ENCODE peak calls at places on chromosomes 6 and 20, in eight cellular contexts. C is GM23248, D is GM23338, F is astrocyte, G is fibroblast of lung, Z is MM.1S, N is A673, L is neural progenitor cell. I is an unnamed sample.

GRCh38 chr20:49906615-49907154 is 8.6 kb downstream of the SPATA2 start:
- DNase-seq in N (no peak), G (no peak), C (no peak), F (no peak), Z (no peak), D (no peak), L (no peak), I (no peak)

GRCh38 chr20:52033313-52033712 is 158.3 kb downstream of the ZFP64 start:
- DNase-seq in D (peak; percentile 66), C (no peak), Z (no peak), G (peak; percentile 12), F (no peak), L (no peak), N (peak; percentile 60), I (no peak)

GRCh38 chr20:49677777-49678758 is 35.6 kb downstream of the B4GALT5 start:
- DNase-seq in Z (no peak), F (no peak), N (no peak), G (no peak), D (no peak), C (no peak), L (no peak), I (no peak)

GRCh38 chr6:1127129-1127528 is 184.8 kb upstream of the FOXQ1 start:
- DNase-seq in G (no peak), C (no peak), D (no peak), N (no peak), F (no peak), Z (no peak), L (no peak), I (no peak)

GRCh38 chr6:144150673-144151009 is 324 bp downstream of the STX11 start:
- DNase-seq in N (peak; percentile 48), Z (peak; percentile 24), F (no peak), L (peak; percentile 68), G (peak; percentile 34), D (peak; percentile 83), C (peak; percentile 56), I (no peak)

GRCh38 chr20:38211200-38212097 is 46.4 kb upstream of the TGM2 start:
- DNase-seq in D (no peak), N (no peak), F (no peak), G (no peak), Z (no peak), C (peak; percentile 32), L (no peak), I (no peak)

GRCh38 chr6:11179088-11179977 is 53.1 kb downstream of the NEDD9 start:
- DNase-seq in G (no peak), F (no peak), L (peak; percentile 42), N (no peak), Z (no peak), D (peak; percentile 44), C (no peak), I (no peak)

GRCh38 chr20:22775671-22776139 is 191.3 kb upstream of the FOXA2 start:
- DNase-seq in C (peak; percentile 36), D (no peak), G (peak; percentile 53), L (no peak), Z (no peak), F (peak; percentile 40), N (no peak), I (no peak)

GRCh38 chr6:150072201-150072600 is 3.3 kb upstream of the ULBP3 start:
- DNase-seq in F (peak; percentile 32), D (peak; percentile 63), G (peak; percentile 54), C (peak; percentile 89), N (no peak), L (no peak), Z (peak; percentile 12), I (no peak)

GRCh38 chr6:27188206-27188884 is 59.2 kb upstream of the PRSS16 start:
- DNase-seq in G (peak; percentile 85), L (peak; percentile 94), N (peak; percentile 64), F (peak; percentile 79), C (peak; percentile 91), D (peak; percentile 89), Z (peak; percentile 21), I (no peak)

GRCh38 chr6:658244-658643 is 1.3 kb upstream of the HUS1B start:
- DNase-seq in D (no peak), C (peak; percentile 35), F (peak; percentile 94), N (no peak), L (no peak), G (peak; percentile 94), Z (no peak), I (no peak)

GRCh38 chr6:154954352-154954751 is 40.8 kb upstream of the TIAM2 start:
- DNase-seq in N (no peak), L (no peak), C (no peak), F (peak; percentile 57), D (no peak), Z (no peak), G (peak; percentile 60), I (no peak)

GRCh38 chr20:56429496-56429895 is 17.4 kb downstream of the CASS4 start:
- DNase-seq in C (peak; percentile 84), D (no peak), N (no peak), G (peak; percentile 94), F (peak; percentile 93), Z (no peak), L (no peak), I (no peak)

GRCh38 chr20:5197847-5198650 is 71.2 kb downstream of the CDS2 start:
- DNase-seq in D (no peak), C (no peak), G (no peak), L (no peak), N (no peak), Z (no peak), F (no peak), I (no peak)

GRCh38 chr6:170423030-170423429 is 116.5 kb downstream of the FAM120B start:
- DNase-seq in L (peak; percentile 58), D (peak; percentile 89), Z (no peak), N (no peak), C (no peak), F (no peak), G (no peak), I (no peak)

GRCh38 chr6:99993533-99994251 is at the start of gene MCHR2:
- DNase-seq in C (peak; percentile 39), N (no peak), L (peak; percentile 53), D (peak; percentile 71), F (no peak), Z (no peak), G (no peak), I (no peak)
- H3K4me3 ChIP-seq in C (peak within 1 kb of the TSS; percentile 67), N (peak within 1 kb of the TSS; percentile 25), L (peak within 1 kb of the TSS; percentile 67), D (peak within 1 kb of the TSS; percentile 79), F (peak within 1 kb of the TSS; percentile 14), Z (no peak within 1 kb of the TSS), G (no peak within 1 kb of the TSS), I (no peak within 1 kb of the TSS)

DNA sequence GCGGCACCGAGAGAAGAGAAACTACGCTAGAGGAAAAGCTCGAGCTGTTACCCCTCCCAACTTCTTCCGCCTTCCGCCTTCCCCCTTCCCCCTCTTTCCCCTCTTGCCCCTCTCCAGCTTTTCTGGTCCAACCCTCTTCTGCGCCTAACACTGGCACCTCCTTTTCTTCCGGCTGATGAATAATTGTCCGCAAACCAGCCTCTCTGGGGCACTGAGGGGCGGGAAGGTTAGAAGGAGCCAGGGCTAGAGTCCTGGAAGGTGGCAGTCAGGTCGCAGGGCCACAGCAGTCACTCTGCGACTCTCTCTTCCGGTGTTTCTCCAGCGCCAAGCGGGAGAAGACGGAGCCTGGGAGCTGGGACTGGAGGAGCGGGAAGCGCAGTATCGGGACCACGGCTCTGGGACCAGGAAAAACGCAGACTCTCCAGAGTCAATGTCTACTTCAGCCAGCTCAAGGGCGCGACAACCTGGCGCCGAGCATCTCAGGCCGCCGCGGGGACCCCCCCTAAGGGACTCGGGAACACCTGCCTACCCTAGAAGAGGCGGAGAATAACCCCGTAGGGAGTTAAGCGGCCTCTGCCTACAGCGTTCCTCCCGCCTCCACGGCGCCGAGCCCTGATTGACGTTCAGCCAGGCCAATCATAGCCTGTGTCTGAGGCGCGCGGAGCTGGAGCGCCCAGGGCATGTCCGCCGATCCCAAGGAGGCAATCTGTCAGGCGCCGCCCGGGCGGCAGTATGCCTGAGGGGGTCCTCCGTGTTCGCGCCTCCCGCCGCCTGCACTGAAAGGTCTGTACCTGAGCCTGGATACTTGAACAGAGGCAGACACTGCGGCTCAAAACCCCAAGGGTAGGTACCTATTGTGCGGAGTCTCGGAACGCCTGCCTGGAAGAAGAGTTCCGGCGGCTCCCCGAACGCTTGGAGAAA is 40.4 kb downstream of the PSMB9 start:
- DNase-seq in Z (peak; percentile 92), N (peak; percentile 96), L (peak; percentile 94), D (peak; percentile 95), C (peak; percentile 91), G (peak; percentile 89), F (peak; percentile 82), I (peak; percentile 83)
- TF ChIP-seq EZH2 in Z (no peak), N (no peak), L (peak; percentile 64), D (no peak), C (no peak), G (no peak), F (no peak), I (no peak)

DNA sequence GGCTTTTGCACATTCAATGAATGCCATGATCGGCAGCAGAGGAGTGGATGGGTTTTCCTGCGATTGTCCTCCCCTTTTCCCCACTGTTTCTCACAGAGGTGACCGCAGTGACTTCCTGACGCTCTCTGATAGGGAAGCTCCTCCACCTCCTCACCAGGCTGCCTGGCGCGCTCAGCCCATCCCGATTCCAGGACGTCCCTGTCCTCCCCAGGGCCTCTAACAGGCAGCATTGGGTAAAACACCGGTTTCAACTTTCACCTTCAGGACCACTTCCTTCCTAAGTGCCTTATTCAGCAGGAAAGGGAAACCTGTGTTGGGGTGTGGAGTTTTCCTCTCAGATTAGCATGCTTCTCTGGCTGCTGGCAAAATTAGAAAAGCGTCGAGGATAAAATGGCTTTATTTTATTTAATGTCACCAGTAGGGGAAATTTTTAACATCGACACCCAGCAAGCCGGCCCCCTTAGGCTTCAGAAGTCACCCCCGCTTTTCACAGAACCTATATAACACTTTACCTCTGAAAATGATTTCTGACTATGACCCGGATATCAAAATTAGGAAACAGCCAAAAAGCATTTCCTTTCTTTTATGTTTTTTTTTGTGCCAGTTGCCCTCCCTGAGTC is 570.4 kb upstream of the GJE1 start:
- DNase-seq in F (no peak), G (peak; percentile 21), D (peak; percentile 70), Z (no peak), L (peak; percentile 56), N (no peak), C (peak; percentile 42), I (no peak)
- H3K4me3 ChIP-seq in F (no peak overlapping the region), G (no peak overlapping the region), D (no peak overlapping the region), Z (peak overlapping the region; percentile 24), L (no peak overlapping the region), N (peak overlapping the region; percentile 6), C (peak overlapping the region; percentile 52), I (peak overlapping the region; percentile 48)

DNA sequence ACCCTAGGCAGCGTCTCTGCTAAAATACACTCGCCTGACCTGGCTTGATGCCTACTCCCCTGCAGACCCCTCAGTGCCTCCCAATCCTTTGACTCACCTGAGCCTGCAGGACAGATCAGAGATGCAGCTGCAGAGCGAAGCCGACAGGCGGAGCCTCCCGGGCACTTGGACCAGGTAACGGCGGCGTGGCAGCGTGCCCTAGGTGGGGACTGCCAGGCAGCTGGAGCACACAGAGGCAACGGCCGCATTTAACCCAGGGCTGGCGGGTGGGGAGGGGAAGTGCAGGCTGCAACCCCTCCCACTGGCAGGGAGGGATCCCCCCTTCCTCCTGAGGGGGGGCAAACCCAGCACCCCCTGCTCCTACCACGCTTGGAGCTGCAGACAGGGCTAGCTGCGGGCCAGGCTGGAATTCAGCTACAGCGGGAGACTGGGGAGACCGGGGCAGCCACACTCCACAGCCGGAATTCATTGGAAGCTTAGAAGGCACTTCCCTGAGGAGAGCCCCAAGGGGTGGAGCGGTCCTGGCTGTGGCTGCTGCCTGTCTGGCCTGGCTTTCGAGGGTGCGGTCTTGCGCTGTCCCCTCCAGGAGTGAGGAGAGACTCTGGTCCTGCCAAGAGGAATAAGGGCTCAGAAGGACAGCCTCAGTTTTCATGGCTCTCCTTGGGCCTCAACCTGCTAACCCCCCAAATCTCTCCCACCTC is at the start of gene MATN4:
- DNase-seq in G (no peak), F (no peak), N (no peak), C (no peak), Z (no peak), L (no peak), D (peak; percentile 65), I (no peak)
- TF ChIP-seq EZH2 in G (peak; percentile 46), F (no peak), N (no peak), C (no peak), Z (no peak), L (no peak), D (no peak), I (no peak)

GRCh38 chr6:133779916-133780315 is 109.0 kb upstream of the TCF21 start:
- DNase-seq in F (no peak), L (no peak), G (no peak), C (no peak), D (no peak), Z (no peak), N (no peak), I (no peak)
- H3K4me3 ChIP-seq in F (no peak overlapping the region), L (no peak overlapping the region), G (no peak overlapping the region), C (no peak overlapping the region), D (no peak overlapping the region), Z (no peak overlapping the region), N (no peak overlapping the region), I (no peak overlapping the region)

I was measured in SK-N-MC.